ENCODE peak calls at places on chromosomes 4 and X, in five cellular contexts. H is mesenchymal stem cell, N is A549, X is ovary, S is right lobe of liver. D is an unnamed sample.

GRCh38 chrX:37487271-37487670 is 84.2 kb upstream of the LANCL3 start:
- DNase-seq in X (no peak), N (no peak), H (no peak), S (no peak), D (no peak)

GRCh38 chr4:81314196-81314896 is 99.3 kb upstream of the PRKG2 start:
- DNase-seq in X (no peak), S (peak; percentile 20), H (peak; percentile 75), N (peak; percentile 1), D (no peak)

GRCh38 chr4:82346126-82346525 is 27.7 kb downstream of the HNRNPD start:
- DNase-seq in N (no peak), X (no peak), H (no peak), S (no peak), D (no peak)

GRCh38 chr4:25178838-25179261 is 18.6 kb upstream of the SEPSECS start:
- DNase-seq in S (peak; percentile 38), N (no peak), H (no peak), X (no peak), D (no peak)

GRCh38 chr4:185395255-185395955 is at the start of gene LRP2BP:
- DNase-seq in N (no peak), H (peak; percentile 7), X (no peak), S (no peak), D (no peak)

GRCh38 chrX:3442685-3443084 is 96.2 kb upstream of the MXRA5 start:
- DNase-seq in N (no peak), S (no peak), H (no peak), X (no peak), D (no peak)

GRCh38 chr4:19614171-19614570 is 637.5 kb upstream of the SLIT2 start:
- DNase-seq in S (no peak), H (no peak), N (no peak), X (no peak), D (no peak)

GRCh38 chr4:83890231-83890630 is 354.3 kb downstream of the GPAT3 start:
- DNase-seq in N (peak; percentile 10), S (no peak), H (no peak), X (no peak), D (no peak)

GRCh38 chr4:81039351-81040174 is 9.1 kb downstream of the BMP3 start:
- DNase-seq in X (no peak), S (no peak), H (no peak), N (no peak), D (no peak)

GRCh38 chr4:153159016-153159415 is 45.2 kb upstream of the TRIM2 start:
- DNase-seq in H (no peak), N (no peak), X (no peak), S (no peak), D (no peak)

GRCh38 chrX:53659039-53659438 is 27.5 kb downstream of the HUWE1 start:
- DNase-seq in X (no peak), S (no peak), H (no peak), N (no peak), D (no peak)

GRCh38 chr4:77852892-77853495 is 9.6 kb upstream of the MRPL1 start:
- DNase-seq in H (no peak), N (no peak), X (no peak), S (no peak), D (no peak)

GRCh38 chrX:139784788-139785187 is 76.8 kb upstream of the MCF2 start:
- DNase-seq in S (no peak), N (no peak), X (no peak), H (no peak), D (no peak)

GRCh38 chr4:81712714-81713113 is 241.0 kb upstream of the RASGEF1B start:
- DNase-seq in N (no peak), H (no peak), X (no peak), S (no peak), D (no peak)

GRCh38 chrX:14801136-14801535 is 71.7 kb downstream of the FANCB start:
- DNase-seq in N (no peak), S (no peak), X (no peak), H (no peak), D (no peak)

GRCh38 chr4:105896461-105896939 is 1.2 kb downstream of the NPNT start:
- DNase-seq in H (no peak), X (no peak), N (no peak), S (no peak), D (no peak)

GRCh38 chr4:94852601-94853000 is 94.8 kb downstream of the BMPR1B start:
- DNase-seq in H (no peak), S (no peak), X (no peak), N (no peak), D (no peak)

GRCh38 chr4:132065940-132066495 is 1083.1 kb upstream of the PCDH10 start:
- DNase-seq in S (no peak), N (no peak), X (no peak), H (peak; percentile 23), D (no peak)

GRCh38 chrX:76555816-76556215 is 128.3 kb downstream of the MAGEE1 start:
- DNase-seq in N (peak; percentile 68), X (no peak), H (no peak), S (no peak), D (no peak)

GRCh38 chrX:46873746-46874145 is 36.9 kb downstream of the RP2 start:
- DNase-seq in N (no peak), H (no peak), S (no peak), X (no peak), D (no peak)

GRCh38 chr4:90950385-90950841 is 823.2 kb downstream of the CCSER1 start:
- DNase-seq in N (peak; percentile 2), S (no peak), H (peak; percentile 9), X (no peak), D (no peak)

GRCh38 chr4:86587016-86587713 is 7.0 kb upstream of the PTPN13 start:
- DNase-seq in N (no peak), H (no peak), X (no peak), S (no peak), D (no peak)

GRCh38 chr4:124414641-124415040 is 297.9 kb downstream of the ANKRD50 start:
- DNase-seq in H (no peak), N (no peak), X (no peak), S (no peak), D (no peak)

GRCh38 chr4:174524242-174524641 is 2.0 kb upstream of the HPGD start:
- DNase-seq in X (no peak), S (no peak), N (no peak), H (no peak), D (no peak)

GRCh38 chr4:45701616-45702015 is 422.2 kb downstream of the GABRG1 start:
- DNase-seq in X (no peak), N (no peak), S (no peak), H (no peak), D (no peak)

GRCh38 chr4:95129708-95130343 is 372.1 kb downstream of the BMPR1B start:
- DNase-seq in N (peak; percentile 96), H (peak; percentile 99), S (no peak), X (no peak), D (peak; percentile 45)

GRCh38 chr4:144647095-144647959 is 1.4 kb downstream of the HHIP start:
- DNase-seq in N (no peak), S (no peak), H (peak; percentile 8), X (no peak), D (no peak)

GRCh38 chrX:45860450-45860849 is 659.8 kb upstream of the DIPK2B start:
- DNase-seq in H (no peak), X (no peak), N (no peak), S (no peak), D (no peak)

GRCh38 chrX:136067097-136067496 is 80.2 kb upstream of the FHL1 start:
- DNase-seq in N (no peak), H (peak; percentile 40), S (no peak), X (no peak), D (no peak)

GRCh38 chr4:26342328-26343040 is 21.7 kb downstream of the RBPJ start:
- DNase-seq in S (no peak), X (no peak), H (peak; percentile 90), N (no peak), D (no peak)

GRCh38 chr4:1332686-1333085 is 14.3 kb upstream of the UVSSA start:
- DNase-seq in S (no peak), X (no peak), N (no peak), H (no peak), D (no peak)

GRCh38 chr4:79563218-79563617 is 155.2 kb upstream of the GK2 start:
- DNase-seq in S (no peak), X (no peak), H (no peak), N (no peak), D (no peak)

GRCh38 chr4:147570616-147571015 is 46.6 kb upstream of the TMEM184C start:
- DNase-seq in H (peak; percentile 55), N (no peak), S (no peak), X (no peak), D (no peak)

GRCh38 chr4:86032476-86033022 is 327.3 kb downstream of the MAPK10 start:
- DNase-seq in H (peak; percentile 83), X (no peak), S (no peak), N (no peak), D (no peak)

GRCh38 chr4:173526034-173526482 is 4.0 kb downstream of the HAND2 start:
- DNase-seq in S (no peak), X (no peak), N (no peak), H (peak; percentile 71), D (no peak)

GRCh38 chr4:102678107-102678506 is 82.7 kb downstream of the MANBA start:
- DNase-seq in S (no peak), N (no peak), H (no peak), X (no peak), D (no peak)
- H3K27ac ChIP-seq in S (no peak overlapping the region), N (no peak overlapping the region), H (no peak overlapping the region), X (no peak overlapping the region), D (no peak overlapping the region)

GRCh38 chr4:52977252-52977651 is 115.1 kb downstream of the RASL11B start:
- DNase-seq in X (no peak), S (no peak), N (no peak), H (no peak), D (no peak)

GRCh38 chr4:52976523-52977230 is 114.6 kb downstream of the RASL11B start:
- DNase-seq in S (no peak), H (no peak), X (no peak), N (no peak), D (no peak)

GRCh38 chr4:52979821-52980590 is 117.9 kb downstream of the RASL11B start:
- DNase-seq in N (no peak), S (no peak), H (no peak), X (no peak), D (no peak)

GRCh38 chr4:52982246-52982950 is 120.3 kb downstream of the RASL11B start:
- DNase-seq in S (no peak), X (no peak), H (peak; percentile 72), N (peak; percentile 28), D (no peak)

GRCh38 chr4:52979020-52979419 is 116.9 kb downstream of the RASL11B start:
- DNase-seq in H (no peak), S (no peak), X (no peak), N (no peak), D (no peak)
- H3K4me3 ChIP-seq in H (no peak overlapping the region), S (no peak overlapping the region), X (no peak overlapping the region), N (no peak overlapping the region), D (no peak overlapping the region)

GRCh38 chrX:9352683-9353430 is 112.0 kb upstream of the TBL1X start:
- DNase-seq in S (no peak), X (no peak), N (peak; percentile 5), H (peak; percentile 53), D (peak; percentile 65)
- H3K27ac ChIP-seq in S (no peak overlapping the region), X (no peak overlapping the region), N (no peak overlapping the region), H (no peak overlapping the region), D (no peak overlapping the region)

DNA sequence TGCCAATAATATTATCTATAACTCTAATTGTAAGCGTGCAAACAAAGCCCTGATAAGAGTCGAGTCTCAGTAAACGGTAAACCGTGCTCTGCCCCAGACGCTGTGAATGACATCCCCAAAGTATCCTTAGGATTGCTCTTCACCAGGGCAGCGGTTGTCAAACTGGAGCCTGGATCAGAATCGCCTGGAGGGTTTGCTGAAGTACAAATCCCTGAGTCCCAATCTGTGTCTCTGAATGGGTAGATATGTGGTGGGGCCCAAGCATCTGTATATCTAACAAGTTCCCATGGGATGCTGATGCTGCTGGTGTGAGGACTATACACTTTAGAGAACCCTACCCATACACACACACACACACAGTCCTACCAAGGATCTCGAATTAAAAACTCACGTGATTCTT is 813 bp upstream of the APBB2 start:
- DNase-seq in H (peak; percentile 18), S (no peak), N (no peak), X (no peak), D (no peak)
- H3K4me3 ChIP-seq in H (peak overlapping the region; percentile 59), S (no peak overlapping the region), N (peak overlapping the region; percentile 11), X (no peak overlapping the region), D (no peak overlapping the region)

D was measured in aorta.